ENCODE peak calls at places on chromosomes 11 and 22, in ten cellular contexts. N, W, C, O, U, Z, I, G, X and F are unnamed samples.

GRCh38 chr11:5284551-5285130 is 14.9 kb upstream of the HBE1 start:
- DNase-seq in N (no peak), W (no peak), C (no peak), O (no peak), U (no peak), Z (no peak), I (no peak), G (no peak), X (no peak), F (no peak)

GRCh38 chr11:132858203-132858602 is 674.1 kb downstream of the OPCML start:
- DNase-seq in N (no peak), W (no peak), C (no peak), O (no peak), U (peak), Z (no peak), I (no peak), G (no peak), X (no peak), F (no peak)

GRCh38 chr11:126544311-126545056 is 189.0 kb downstream of the ST3GAL4 start:
- DNase-seq in N (peak), W (no peak), C (no peak), O (no peak), U (peak), Z (no peak), I (no peak), G (peak), X (no peak), F (no peak)

GRCh38 chr11:101715281-101715680 is 131.5 kb upstream of the TRPC6 start:
- DNase-seq in N (no peak), W (no peak), C (no peak), O (no peak), U (no peak), Z (no peak), I (no peak), G (no peak), X (no peak), F (no peak)

GRCh38 chr22:35622132-35622913 is 5.2 kb upstream of the MB start:
- DNase-seq in N (no peak), W (no peak), C (peak), O (no peak), U (peak), Z (no peak), I (no peak), G (peak), X (peak), F (no peak)

GRCh38 chr11:62553839-62554361 is 7.3 kb upstream of the AHNAK start:
- DNase-seq in N (peak), W (no peak), C (no peak), O (no peak), U (peak), Z (no peak), I (peak), G (no peak), X (no peak), F (no peak)

GRCh38 chr11:62171261-62171723 is 18.7 kb upstream of the SCGB1D1 start:
- DNase-seq in N (peak), W (peak), C (peak), O (peak), U (peak), Z (peak), I (peak), G (no peak), X (peak), F (peak)

GRCh38 chr22:23670378-23671295 is 20.2 kb upstream of the RGL4 start:
- DNase-seq in N (no peak), W (no peak), C (no peak), O (no peak), U (no peak), Z (no peak), I (no peak), G (no peak), X (no peak), F (no peak)

GRCh38 chr11:66181632-66182345 is 86.7 kb upstream of the RAB1B start:
- DNase-seq in N (no peak), W (no peak), C (no peak), O (peak), U (no peak), Z (no peak), I (no peak), G (no peak), X (no peak), F (no peak)

GRCh38 chr11:843086-843704 is 543 bp downstream of the TSPAN4 start:
- DNase-seq in N (no peak), W (no peak), C (no peak), O (no peak), U (no peak), Z (no peak), I (no peak), G (no peak), X (peak), F (no peak)

GRCh38 chr22:41952713-41953112 is 763 bp downstream of the SMIM45 start:
- DNase-seq in N (no peak), W (no peak), C (no peak), O (no peak), U (no peak), Z (no peak), I (no peak), G (no peak), X (no peak), F (no peak)

GRCh38 chr11:116053538-116053919 is 549.3 kb upstream of the CADM1 start:
- DNase-seq in N (no peak), W (no peak), C (no peak), O (no peak), U (no peak), Z (no peak), I (no peak), G (no peak), X (no peak), F (no peak)

GRCh38 chr22:20150381-20151275 is at the start of gene CCDC188:
- DNase-seq in N (no peak), W (no peak), C (no peak), O (no peak), U (no peak), Z (no peak), I (no peak), G (no peak), X (no peak), F (no peak)
- TF ChIP-seq CTCF in N (no peak), W (no peak), C (no peak), O (no peak), U (no peak), Z (no peak), I (no peak), G (no peak), X (no peak), F (no peak)

GRCh38 chr11:120350637-120351036 is 14.4 kb downstream of the ARHGEF12 start:
- DNase-seq in N (no peak), W (no peak), C (no peak), O (no peak), U (no peak), Z (no peak), I (no peak), G (no peak), X (no peak), F (no peak)
- TF ChIP-seq CTCF in N (no peak), W (no peak), C (no peak), O (no peak), U (no peak), Z (no peak), I (no peak), G (no peak), X (no peak), F (no peak)

GRCh38 chr11:85809191-85809590 is 1.8 kb downstream of the SYTL2 start:
- DNase-seq in N (no peak), W (peak), C (no peak), O (no peak), U (no peak), Z (no peak), I (no peak), G (no peak), X (no peak), F (no peak)

GRCh38 chr11:85810871-85811611 is at the start of gene SYTL2:
- DNase-seq in N (no peak), W (peak), C (peak), O (no peak), U (peak), Z (peak), I (no peak), G (peak), X (peak), F (peak)

GRCh38 chr11:85810521-85810870 is 445 bp downstream of the SYTL2 start:
- DNase-seq in N (no peak), W (no peak), C (peak), O (no peak), U (no peak), Z (no peak), I (no peak), G (peak), X (no peak), F (no peak)

GRCh38 chr11:85811624-85812023 is 683 bp upstream of the SYTL2 start:
- DNase-seq in N (no peak), W (no peak), C (no peak), O (no peak), U (no peak), Z (no peak), I (no peak), G (no peak), X (no peak), F (no peak)

GRCh38 chr11:85809881-85810280 is 1.1 kb downstream of the SYTL2 start:
- DNase-seq in N (no peak), W (no peak), C (peak), O (no peak), U (peak), Z (no peak), I (no peak), G (no peak), X (no peak), F (no peak)
- TF ChIP-seq CTCF in N (peak), W (no peak), C (no peak), O (peak), U (peak), Z (no peak), I (no peak), G (no peak), X (no peak), F (no peak)

DNA sequence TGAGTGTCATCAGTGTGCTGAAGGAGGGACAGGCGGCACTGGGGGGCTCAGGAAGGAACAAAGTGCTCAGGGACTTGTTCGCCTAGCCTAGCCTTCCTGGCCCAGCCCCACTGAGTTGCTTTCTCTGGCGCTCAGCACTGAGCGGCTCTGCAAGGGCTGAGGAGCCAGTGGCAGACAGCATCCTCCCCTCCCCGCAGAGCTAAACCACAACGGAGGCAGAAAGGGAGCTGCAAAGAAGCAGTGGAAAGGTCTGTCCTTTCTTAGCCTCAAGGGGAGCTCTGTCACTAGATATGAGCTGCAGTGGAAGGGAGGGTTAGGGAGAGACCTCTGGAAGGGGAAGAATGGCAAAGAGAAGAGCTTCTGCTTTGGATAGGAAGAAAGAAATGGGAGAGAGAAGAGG is 89.7 kb upstream of the PHOX2A start:
- DNase-seq in N (no peak), W (peak), C (no peak), O (no peak), U (no peak), Z (no peak), I (no peak), G (no peak), X (no peak), F (no peak)
- TF ChIP-seq CTCF in N (no peak), W (peak), C (no peak), O (no peak), U (no peak), Z (no peak), I (peak), G (no peak), X (no peak), F (no peak)